ENCODE peak calls at places on chromosomes 6 and 20, in five cellular contexts. X is NCI-H1417, G is hippocampal formation, T is SK-N-DZ, J is GM19239. Q is an unnamed sample.

GRCh38 chr6:56647172-56647762 is 4.6 kb upstream of the DST start:
- DNase-seq in G (no peak), J (no peak), T (no peak), X (no peak), Q (no peak)

GRCh38 chr6:116564921-116565872 is 6.1 kb upstream of the RWDD1 start:
- DNase-seq in X (no peak), T (no peak), G (no peak), J (no peak), Q (no peak)

GRCh38 chr20:50172347-50173013 is 18.1 kb upstream of the CEBPB start:
- DNase-seq in T (peak; percentile 98), J (no peak), X (no peak), G (no peak), Q (no peak)

GRCh38 chr6:107180114-107180513 is 64.8 kb upstream of the BEND3 start:
- DNase-seq in X (no peak), T (no peak), J (no peak), G (no peak), Q (no peak)

GRCh38 chr6:1325471-1326309 is 13.8 kb downstream of the FOXQ1 start:
- DNase-seq in G (no peak), T (no peak), X (no peak), J (no peak), Q (no peak)

GRCh38 chr6:37068523-37069270 is 63.2 kb downstream of the FGD2 start:
- DNase-seq in X (peak; percentile 58), G (no peak), J (no peak), T (no peak), Q (no peak)

GRCh38 chr6:33725891-33726673 is 14.6 kb upstream of the UQCC2 start:
- DNase-seq in G (no peak), X (no peak), J (no peak), T (no peak), Q (no peak)

GRCh38 chr6:43718387-43719105 is 31.0 kb upstream of the MRPS18A start:
- DNase-seq in J (no peak), G (no peak), T (no peak), X (no peak), Q (no peak)

GRCh38 chr6:149449831-149450678 is 34.8 kb downstream of the ZC3H12D start:
- DNase-seq in T (no peak), X (no peak), J (no peak), G (no peak), Q (no peak)